ENCODE peak calls at places on chromosomes 12 and 14, in nine cellular contexts. K, W, J, O, H, Y, G, I and Q are unnamed samples.

GRCh38 chr14:26702721-26703250 is 105.0 kb upstream of the NOVA1 start:
- DNase-seq in K (peak), W (no peak), J (no peak), O (no peak), H (no peak), Y (no peak), G (no peak), I (no peak), Q (no peak)

GRCh38 chr14:75123991-75124390 is 2.9 kb downstream of the NEK9 start:
- DNase-seq in K (no peak), W (no peak), J (peak), O (no peak), H (no peak), Y (no peak), G (no peak), I (no peak), Q (no peak)

GRCh38 chr12:989751-990278 is 1.2 kb upstream of the ERC1 start:
- DNase-seq in K (peak), W (no peak), J (peak), O (no peak), H (peak), Y (peak), G (no peak), I (peak), Q (no peak)

GRCh38 chr14:28758253-28758915 is 8.2 kb upstream of the FOXG1 start:
- DNase-seq in K (peak), W (no peak), J (no peak), O (no peak), H (no peak), Y (no peak), G (no peak), I (no peak), Q (no peak)

GRCh38 chr14:104253223-104253822 is 114.9 kb downstream of the KIF26A start:
- DNase-seq in K (no peak), W (no peak), J (no peak), O (no peak), H (no peak), Y (no peak), G (no peak), I (no peak), Q (no peak)

GRCh38 chr14:31950760-31951637 is 126.1 kb upstream of the ARHGAP5 start:
- DNase-seq in K (peak), W (no peak), J (no peak), O (no peak), H (peak), Y (peak), G (no peak), I (no peak), Q (no peak)

GRCh38 chr12:93979189-93979588 is 169.2 kb upstream of the PLXNC1 start:
- DNase-seq in K (no peak), W (no peak), J (no peak), O (peak), H (no peak), Y (peak), G (no peak), I (no peak), Q (no peak)

GRCh38 chr14:50335989-50336391 is 23.9 kb downstream of the DMAC2L start:
- DNase-seq in K (peak), W (no peak), J (no peak), O (no peak), H (peak), Y (no peak), G (no peak), I (no peak), Q (no peak)

GRCh38 chr14:94129758-94130414 is 482 bp upstream of the IFI27L2 start:
- DNase-seq in K (peak), W (no peak), J (no peak), O (no peak), H (peak), Y (peak), G (peak), I (peak), Q (no peak)

GRCh38 chr12:49975370-49975761 is 2.6 kb downstream of the AQP6 start:
- DNase-seq in K (peak), W (no peak), J (no peak), O (no peak), H (no peak), Y (peak), G (no peak), I (no peak), Q (no peak)

GRCh38 chr14:55005071-55005470 is 21.8 kb downstream of the WDHD1 start:
- DNase-seq in K (no peak), W (no peak), J (no peak), O (no peak), H (no peak), Y (no peak), G (no peak), I (no peak), Q (no peak)

GRCh38 chr12:96466939-96467751 is 22.2 kb upstream of the CFAP54 start:
- DNase-seq in K (no peak), W (no peak), J (no peak), O (no peak), H (no peak), Y (no peak), G (no peak), I (no peak), Q (no peak)

GRCh38 chr14:46686652-46687051 is 35.1 kb upstream of the RPL10L start:
- DNase-seq in K (no peak), W (no peak), J (peak), O (no peak), H (no peak), Y (no peak), G (no peak), I (no peak), Q (no peak)

GRCh38 chr14:103427485-103428443 is 42.5 kb downstream of the MARK3 start:
- DNase-seq in K (peak), W (no peak), J (no peak), O (peak), H (peak), Y (no peak), G (peak), I (no peak), Q (no peak)

GRCh38 chr14:76891436-76891835 is 65.2 kb downstream of the LRRC74A start:
- DNase-seq in K (no peak), W (no peak), J (no peak), O (no peak), H (no peak), Y (no peak), G (no peak), I (no peak), Q (no peak)

GRCh38 chr12:71057330-71057729 is 100.5 kb downstream of the TSPAN8 start:
- DNase-seq in K (no peak), W (no peak), J (no peak), O (no peak), H (no peak), Y (no peak), G (no peak), I (no peak), Q (no peak)

GRCh38 chr14:93757185-93757584 is 31.1 kb downstream of the PRIMA1 start:
- DNase-seq in K (no peak), W (no peak), J (no peak), O (no peak), H (no peak), Y (no peak), G (no peak), I (no peak), Q (no peak)

GRCh38 chr12:106247731-106248176 is at the start of gene CKAP4:
- DNase-seq in K (peak), W (peak), J (no peak), O (no peak), H (peak), Y (peak), G (peak), I (peak), Q (peak)

GRCh38 chr12:82058197-82058596 is 299.0 kb upstream of the PPFIA2 start:
- DNase-seq in K (no peak), W (no peak), J (no peak), O (no peak), H (no peak), Y (no peak), G (no peak), I (no peak), Q (no peak)

DNA sequence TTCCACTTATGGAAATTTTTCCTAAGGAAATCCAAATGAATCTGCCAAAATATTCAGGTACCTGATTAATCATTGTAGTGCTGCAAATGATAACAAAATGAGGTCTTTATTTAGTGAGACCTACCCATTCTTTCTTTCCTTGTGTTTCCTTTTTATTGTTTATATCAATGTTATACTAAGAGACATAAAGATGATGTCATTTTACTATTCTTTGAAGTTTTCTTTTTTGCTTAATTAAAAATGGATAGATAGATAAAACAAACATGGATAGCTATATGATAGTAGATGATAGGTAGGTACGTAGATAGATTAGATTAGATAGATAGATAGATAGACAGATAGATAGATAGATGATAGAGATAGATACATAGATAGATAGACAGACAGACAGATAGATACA is 669.5 kb upstream of the TBX3 start:
- DNase-seq in K (no peak), W (no peak), J (no peak), O (no peak), H (no peak), Y (no peak), G (no peak), I (no peak), Q (no peak)
- H3K27ac ChIP-seq in K (no peak), W (no peak), J (no peak), O (no peak), H (no peak), Y (no peak), G (no peak), I (no peak), Q (no peak)

GRCh38 chr14:92686763-92687427 is 61.5 kb downstream of the LGMN start:
- DNase-seq in K (peak), W (no peak), J (no peak), O (no peak), H (peak), Y (peak), G (peak), I (peak), Q (peak)
- H3K4me3 ChIP-seq in K (peak), W (no peak), J (no peak), O (no peak), H (peak), Y (peak), G (no peak), I (no peak), Q (peak)

GRCh38 chr12:107530706-107531105 is 154.9 kb upstream of the PWP1 start:
- DNase-seq in K (no peak), W (no peak), J (no peak), O (no peak), H (no peak), Y (no peak), G (no peak), I (no peak), Q (no peak)
- H3K27ac ChIP-seq in K (no peak), W (no peak), J (no peak), O (no peak), H (no peak), Y (no peak), G (no peak), I (no peak), Q (no peak)

DNA sequence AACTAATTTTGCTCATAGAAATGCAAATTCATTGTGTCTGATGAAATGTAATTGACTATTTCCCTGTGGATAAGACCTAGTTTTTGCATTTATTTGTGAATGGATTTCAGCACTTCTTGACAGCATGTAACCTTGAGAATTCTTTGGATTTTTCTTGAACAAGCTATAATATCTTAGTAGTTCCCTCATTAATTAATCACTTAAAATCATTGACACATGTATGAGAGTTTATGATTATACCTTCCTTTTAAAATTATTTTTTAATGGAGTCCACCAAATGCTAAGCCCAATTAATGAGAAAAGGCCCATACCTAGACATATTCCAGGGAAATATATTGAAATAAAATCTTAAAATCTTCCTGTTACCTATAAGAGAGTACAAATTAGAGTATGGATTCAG is 16.8 kb downstream of the GLIPR1L2 start:
- DNase-seq in K (no peak), W (no peak), J (no peak), O (no peak), H (no peak), Y (no peak), G (no peak), I (no peak), Q (no peak)
- H3K4me3 ChIP-seq in K (no peak), W (no peak), J (no peak), O (no peak), H (no peak), Y (no peak), G (no peak), I (no peak), Q (no peak)

DNA sequence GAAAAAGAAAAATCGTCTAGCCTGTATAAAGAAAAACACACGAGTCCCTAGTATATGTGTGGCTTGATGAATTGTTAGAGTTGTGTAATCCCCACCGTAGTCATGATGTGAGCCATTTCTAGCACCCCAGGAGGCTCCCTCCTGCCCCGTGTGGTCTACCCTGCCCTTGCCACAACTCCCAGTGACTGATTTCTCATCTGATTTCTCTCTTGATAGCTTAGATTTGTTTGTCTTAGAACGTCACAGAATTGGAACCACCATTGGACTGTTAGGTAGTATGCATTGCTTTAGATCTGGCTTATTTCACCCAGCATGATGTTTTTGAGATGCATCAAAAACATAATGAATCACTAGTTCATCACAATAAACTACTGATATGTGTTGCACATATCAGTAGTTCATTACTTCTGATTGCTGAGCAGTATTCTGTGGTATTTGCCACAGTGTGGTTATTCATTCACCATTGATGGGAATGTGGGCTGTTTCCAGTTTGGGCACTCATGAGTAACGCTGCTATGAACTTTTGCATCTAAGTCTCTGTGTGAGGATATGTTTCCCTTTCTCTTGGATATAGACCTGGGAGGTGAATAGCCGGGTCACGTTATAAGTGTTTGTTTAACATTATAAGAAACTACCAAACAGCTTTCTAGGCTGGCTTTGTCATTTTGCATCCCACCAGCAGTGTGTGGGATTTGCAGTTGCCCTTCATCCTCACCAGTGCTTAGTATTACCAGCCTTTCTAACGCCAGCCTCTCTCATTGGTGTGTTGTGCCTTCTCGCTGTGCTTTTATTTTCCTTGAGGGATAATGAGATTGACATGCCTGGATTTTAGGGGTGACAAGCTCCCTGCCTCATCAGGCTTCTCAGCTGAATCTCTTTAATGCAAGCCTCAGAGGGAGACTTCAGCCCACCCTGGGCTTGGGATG is 31.9 kb upstream of the NCOR2 start:
- DNase-seq in K (no peak), W (no peak), J (no peak), O (no peak), H (no peak), Y (no peak), G (no peak), I (no peak), Q (no peak)
- H3K27ac ChIP-seq in K (no peak), W (no peak), J (no peak), O (no peak), H (no peak), Y (no peak), G (no peak), I (no peak), Q (no peak)

DNA sequence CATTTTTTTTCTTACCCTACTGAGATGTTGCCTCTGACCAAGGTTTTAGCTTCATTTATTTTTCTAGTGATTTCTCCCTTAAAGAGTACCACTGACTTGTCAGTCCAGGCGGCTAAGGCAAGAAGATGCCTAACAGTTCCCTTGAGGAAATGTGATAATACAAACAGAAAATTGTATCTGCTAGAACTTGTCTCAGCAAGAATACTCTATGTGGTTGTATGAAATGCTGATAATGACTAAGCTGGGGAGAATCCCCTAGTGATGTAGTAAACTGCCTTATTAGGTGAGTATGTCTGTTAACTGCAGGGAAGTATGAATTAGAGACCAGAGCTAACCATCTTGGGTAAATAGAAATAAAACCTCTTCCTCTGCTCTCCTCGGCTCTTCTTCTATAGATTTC is 6.7 kb downstream of the C12orf54 start:
- DNase-seq in K (no peak), W (no peak), J (no peak), O (peak), H (no peak), Y (no peak), G (no peak), I (no peak), Q (no peak)
- H3K4me3 ChIP-seq in K (no peak), W (no peak), J (no peak), O (no peak), H (no peak), Y (no peak), G (no peak), I (no peak), Q (no peak)

DNA sequence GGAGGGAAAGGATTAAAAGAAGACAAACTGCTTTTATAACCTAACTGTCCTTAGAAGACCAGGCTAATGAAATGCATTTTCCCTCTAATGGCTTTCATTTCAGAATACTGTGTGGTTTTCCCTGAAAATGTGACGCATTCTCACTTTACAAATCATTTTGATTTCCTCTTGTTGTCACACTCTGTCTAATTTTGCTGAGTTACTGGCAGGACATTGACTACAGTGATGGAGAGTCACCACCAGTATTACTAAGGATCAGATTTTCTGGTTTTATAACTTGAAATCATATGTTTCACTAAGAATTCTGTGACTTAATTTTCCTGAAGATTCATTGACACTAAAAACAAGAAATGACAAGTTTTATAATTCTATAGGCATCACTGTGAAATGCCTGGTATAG is 137.5 kb upstream of the SSTR1 start:
- DNase-seq in K (no peak), W (no peak), J (no peak), O (no peak), H (no peak), Y (no peak), G (no peak), I (no peak), Q (no peak)
- H3K27ac ChIP-seq in K (no peak), W (no peak), J (no peak), O (no peak), H (no peak), Y (no peak), G (no peak), I (no peak), Q (no peak)

DNA sequence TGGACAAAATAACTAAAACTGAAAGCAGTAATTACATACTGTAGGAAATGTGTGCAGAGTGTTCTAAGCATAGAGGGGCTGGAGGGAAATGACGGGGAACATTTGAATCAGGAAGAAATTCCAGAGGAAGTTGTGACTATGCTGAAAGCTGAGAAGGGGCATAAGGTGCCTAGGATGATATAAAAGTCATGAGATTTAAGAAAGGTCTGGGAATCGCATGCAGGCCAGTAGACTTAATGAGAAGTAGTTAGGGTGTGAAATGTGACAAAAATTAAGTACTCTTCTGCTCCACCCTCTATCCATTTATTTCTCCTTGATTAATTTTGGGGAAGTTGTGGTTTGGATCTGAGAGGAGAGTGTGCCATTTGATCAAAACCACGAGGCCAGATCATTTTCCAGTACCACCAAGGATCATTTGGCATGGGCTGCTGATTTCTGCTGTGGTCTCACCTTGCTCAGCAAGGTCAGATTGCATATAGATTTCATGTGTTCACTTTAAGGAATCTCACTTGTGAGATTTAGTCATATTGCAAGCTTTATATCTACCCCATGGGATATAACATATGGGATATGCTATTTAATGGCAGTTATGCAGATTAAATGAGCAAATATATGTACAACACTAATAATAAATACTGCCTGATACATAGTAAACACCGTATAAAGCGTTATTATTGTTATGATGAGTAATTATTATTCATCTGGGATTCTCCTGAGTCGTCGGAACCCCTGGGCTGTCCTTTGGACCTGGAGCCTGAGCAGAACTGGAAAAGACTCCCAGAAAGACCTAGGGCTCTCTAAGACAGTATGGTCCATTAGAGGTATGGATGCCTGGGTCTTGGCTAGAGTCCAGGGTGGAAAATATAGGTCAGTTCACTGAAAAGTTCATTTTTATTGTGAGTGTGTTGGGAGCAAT is 72.3 kb downstream of the SRGAP1 start:
- DNase-seq in K (no peak), W (no peak), J (no peak), O (no peak), H (no peak), Y (no peak), G (no peak), I (no peak), Q (no peak)
- H3K4me3 ChIP-seq in K (no peak), W (no peak), J (no peak), O (no peak), H (no peak), Y (no peak), G (no peak), I (no peak), Q (no peak)

GRCh38 chr14:65222434-65222833 is 120.1 kb upstream of the MAX start:
- DNase-seq in K (peak), W (no peak), J (peak), O (no peak), H (peak), Y (peak), G (peak), I (peak), Q (peak)
- H3K27ac ChIP-seq in K (no peak), W (no peak), J (no peak), O (peak), H (no peak), Y (no peak), G (no peak), I (no peak), Q (no peak)